ENCODE peak calls at places on chromosome 12, in six cellular contexts. I is A549, W is HepG2, F is K562, G is H1, D is WTC11. L is an unnamed sample.

GRCh38 chr12:20120296-20120695 is 248.0 kb upstream of the PDE3A start:
- DNase-seq in D (no peak), G (no peak), W (no peak), I (no peak), F (no peak), L (peak)

GRCh38 chr12:57887631-57888406 is 41.3 kb upstream of the CTDSP2 start:
- DNase-seq in F (no peak), D (peak), I (no peak), G (no peak), W (no peak), L (peak)

GRCh38 chr12:7645395-7646177 is 20.1 kb downstream of the APOBEC1 start:
- DNase-seq in I (peak), F (peak), G (no peak), D (peak), W (peak), L (peak)

GRCh38 chr12:23502259-23502658 is 447.2 kb downstream of the SOX5 start:
- DNase-seq in I (no peak), G (no peak), W (no peak), D (no peak), F (peak), L (no peak)

GRCh38 chr12:105961821-105962671 is 176.7 kb downstream of the NUAK1 start:
- DNase-seq in G (no peak), W (no peak), D (no peak), F (no peak), I (no peak), L (no peak)

GRCh38 chr12:15164997-15165659 is 56.1 kb downstream of the RERG start:
- DNase-seq in W (no peak), G (no peak), I (peak), F (no peak), D (no peak), L (no peak)

GRCh38 chr12:109762071-109762672 is 48.5 kb downstream of the FAM222A start:
- DNase-seq in D (peak), W (no peak), I (no peak), G (no peak), F (no peak), L (no peak)

GRCh38 chr12:3527736-3528135 is 36.7 kb downstream of the PRMT8 start:
- DNase-seq in I (no peak), G (no peak), D (no peak), W (no peak), F (no peak), L (no peak)

GRCh38 chr12:108635997-108636808 is 2.5 kb upstream of the SELPLG start:
- DNase-seq in F (no peak), W (no peak), G (no peak), D (no peak), I (no peak), L (no peak)

GRCh38 chr12:108850854-108851573 is 6.4 kb downstream of the SSH1 start:
- DNase-seq in I (peak), G (no peak), W (no peak), F (peak), D (no peak), L (peak)

DNA sequence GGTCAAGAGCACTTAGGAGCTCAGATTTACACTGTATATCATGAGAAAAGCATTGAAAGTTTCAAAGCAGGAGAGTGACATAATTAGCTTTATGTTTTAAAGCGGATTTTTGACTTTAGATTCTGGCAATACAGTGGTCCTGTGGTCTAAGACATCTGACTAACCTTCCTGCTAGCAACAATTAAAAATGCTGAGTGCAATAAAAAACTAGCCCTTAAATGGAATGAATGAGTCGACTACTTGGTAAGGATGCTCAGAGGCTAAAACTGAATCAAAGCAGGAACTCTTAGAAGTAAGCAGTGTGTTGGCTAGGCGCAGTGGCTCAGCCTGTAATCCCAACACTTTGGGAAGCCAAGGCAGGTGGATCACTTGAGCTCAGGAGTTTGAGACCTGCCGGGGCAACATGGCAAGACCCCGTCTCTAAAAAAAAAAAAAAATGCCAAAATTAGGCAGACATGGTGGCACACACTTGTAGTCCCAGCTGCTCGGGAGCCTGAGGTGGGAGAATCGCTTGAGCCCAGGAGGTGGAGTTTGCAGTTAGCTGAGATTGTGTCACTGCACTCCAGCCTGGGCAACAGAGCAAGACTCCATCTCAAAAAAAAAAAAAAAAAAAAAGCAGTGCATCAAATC is 18.9 kb downstream of the BICD1 start:
- DNase-seq in I (no peak), F (no peak), G (no peak), D (no peak), W (no peak), L (no peak)
- TF ChIP-seq JUN in I (no peak), F (no peak), G (no peak), D (no peak), W (no peak), L (no peak)

GRCh38 chr12:27332407-27333310 is at the start of gene BMAL2:
- DNase-seq in F (peak), D (peak), W (peak), G (no peak), I (peak), L (peak)
- TF ChIP-seq MAX in F (no peak), D (peak), W (peak), G (peak), I (peak), L (no peak)

GRCh38 chr12:26787125-26787495 is 45.9 kb downstream of the ITPR2 start:
- DNase-seq in W (no peak), I (no peak), D (no peak), F (no peak), G (no peak), L (peak)
- TF ChIP-seq JUN in W (no peak), I (no peak), D (no peak), F (no peak), G (no peak), L (peak)

DNA sequence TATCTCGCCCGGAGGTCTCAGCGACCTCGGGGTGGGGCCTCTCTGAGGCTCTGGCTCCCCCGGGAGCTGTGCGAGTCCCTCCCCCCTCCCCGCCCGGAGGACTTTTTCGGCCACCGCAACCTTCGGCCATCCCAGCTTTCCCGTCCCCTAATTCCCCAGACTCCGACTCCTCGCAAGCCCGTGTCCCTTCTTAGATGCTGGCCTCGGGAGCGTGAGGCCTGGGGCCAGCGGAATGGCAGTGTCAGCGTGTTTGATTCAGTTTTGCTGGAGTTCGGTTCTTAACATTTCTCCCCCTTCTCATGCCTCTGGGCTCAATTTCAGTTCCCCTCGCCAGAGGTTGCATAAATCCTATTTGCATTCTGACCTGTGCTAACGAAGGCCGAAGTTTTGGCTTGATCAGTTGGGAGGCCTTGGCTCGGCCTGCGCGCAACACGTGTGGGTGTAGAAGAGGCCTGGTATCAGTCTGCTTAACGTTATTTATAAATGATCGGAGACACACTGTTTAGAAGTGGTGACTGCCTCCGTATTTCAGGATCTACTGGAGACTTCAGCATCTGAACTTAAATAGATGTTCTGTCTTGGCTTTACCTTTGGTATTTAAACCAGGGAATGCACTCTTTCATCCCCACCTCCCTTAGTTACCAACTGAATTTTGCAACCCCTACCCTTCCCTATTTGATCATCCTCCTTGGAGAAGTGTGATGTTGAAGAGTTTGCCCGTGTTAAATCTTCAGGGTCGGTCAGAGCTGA is 752 bp downstream of the HSP90B1 start:
- DNase-seq in F (peak), D (peak), W (peak), G (no peak), I (peak), L (peak)
- TF ChIP-seq MAX in F (no peak), D (no peak), W (peak), G (no peak), I (peak), L (no peak)